ENCODE peak calls at places on chromosomes 3 and 15, in ten cellular contexts. F is fibroblast of the aortic adventitia, U is tibial nerve, E is psoas muscle, Q is HFFc6, O is GM20000, G is spleen, I is Calu3, S is BE2C, D is nephron progenitor cell. C is an unnamed sample.

GRCh38 chr3:31481697-31482096 is 51.0 kb upstream of the STT3B start:
- DNase-seq in Q (no peak), I (no peak), G (no peak), F (no peak), O (no peak), E (no peak), U (no peak), D (no peak), S (no peak), C (no peak)

GRCh38 chr3:171846594-171846993 is 3.4 kb downstream of the TMEM212 start:
- DNase-seq in D (no peak), E (no peak), Q (peak; percentile 24), I (no peak), O (peak; percentile 73), F (peak; percentile 37), U (no peak), G (no peak), S (no peak), C (no peak)

GRCh38 chr3:155944081-155944480 is 73.6 kb downstream of the GMPS start:
- DNase-seq in E (no peak), G (no peak), Q (no peak), D (no peak), S (no peak), I (no peak), U (no peak), O (no peak), F (no peak), C (no peak)

GRCh38 chr15:101133751-101134261 is 118.0 kb downstream of the CHSY1 start:
- DNase-seq in I (no peak), E (no peak), O (no peak), D (no peak), Q (no peak), F (no peak), S (peak; percentile 46), U (no peak), G (peak; percentile 78), C (no peak)

GRCh38 chr3:31909455-31909854 is 71.6 kb downstream of the OSBPL10 start:
- DNase-seq in U (no peak), E (no peak), D (no peak), I (no peak), O (no peak), G (no peak), Q (no peak), S (no peak), F (no peak), C (no peak)

GRCh38 chr3:61638721-61639120 is 77.3 kb downstream of the PTPRG start:
- DNase-seq in S (no peak), D (no peak), U (no peak), Q (peak; percentile 64), I (no peak), O (no peak), G (no peak), E (no peak), F (peak; percentile 29), C (no peak)

GRCh38 chr3:127822166-127822835 is at the start of gene MGLL:
- DNase-seq in F (peak; percentile 45), E (peak; percentile 55), D (peak; percentile 55), Q (peak; percentile 35), O (peak; percentile 59), G (peak; percentile 82), S (peak; percentile 42), I (peak; percentile 53), U (no peak), C (peak; percentile 21)

GRCh38 chr3:140942221-140943104 is 827 bp downstream of the SLC25A36 start:
- DNase-seq in F (peak; percentile 55), S (peak; percentile 72), Q (peak; percentile 16), G (peak; percentile 91), E (peak; percentile 60), I (peak; percentile 79), U (peak; percentile 17), O (peak; percentile 69), D (peak; percentile 78), C (peak; percentile 61)

GRCh38 chr3:134368751-134369105 is 5.5 kb downstream of the AMOTL2 start:
- DNase-seq in G (peak; percentile 21), S (no peak), I (no peak), D (no peak), O (no peak), U (no peak), E (no peak), F (no peak), Q (no peak), C (no peak)

GRCh38 chr3:133706033-133706432 is 40.2 kb upstream of the TF start:
- DNase-seq in E (no peak), O (no peak), I (no peak), S (no peak), Q (no peak), U (no peak), G (no peak), F (no peak), D (no peak), C (no peak)

GRCh38 chr3:43388909-43389308 is 102.6 kb downstream of the SNRK start:
- DNase-seq in S (no peak), Q (no peak), O (no peak), D (no peak), F (peak; percentile 20), U (no peak), G (no peak), I (no peak), E (no peak), C (no peak)

GRCh38 chr3:125587039-125587664 is 8.1 kb downstream of the OSBPL11 start:
- DNase-seq in F (peak; percentile 21), I (no peak), S (no peak), Q (no peak), U (no peak), O (no peak), E (no peak), G (no peak), D (no peak), C (no peak)

GRCh38 chr15:80587007-80587406 is 108.1 kb upstream of the ABHD17C start:
- DNase-seq in I (no peak), Q (no peak), S (no peak), G (no peak), E (no peak), O (no peak), U (no peak), D (no peak), F (no peak), C (no peak)

GRCh38 chr3:175951047-175951694 is 1092.0 kb downstream of the NAALADL2 start:
- DNase-seq in U (no peak), F (peak; percentile 28), S (no peak), D (no peak), I (no peak), O (no peak), G (no peak), Q (peak; percentile 57), E (no peak), C (no peak)

GRCh38 chr3:156017636-156018035 is 102.7 kb upstream of the KCNAB1 start:
- DNase-seq in U (no peak), E (no peak), Q (no peak), F (no peak), O (no peak), I (no peak), S (no peak), D (no peak), G (no peak), C (no peak)

GRCh38 chr15:67177750-67178149 is 76.7 kb downstream of the AAGAB start:
- DNase-seq in I (no peak), D (no peak), E (no peak), G (no peak), O (no peak), Q (peak; percentile 19), F (peak; percentile 46), U (no peak), S (no peak), C (no peak)

DNA sequence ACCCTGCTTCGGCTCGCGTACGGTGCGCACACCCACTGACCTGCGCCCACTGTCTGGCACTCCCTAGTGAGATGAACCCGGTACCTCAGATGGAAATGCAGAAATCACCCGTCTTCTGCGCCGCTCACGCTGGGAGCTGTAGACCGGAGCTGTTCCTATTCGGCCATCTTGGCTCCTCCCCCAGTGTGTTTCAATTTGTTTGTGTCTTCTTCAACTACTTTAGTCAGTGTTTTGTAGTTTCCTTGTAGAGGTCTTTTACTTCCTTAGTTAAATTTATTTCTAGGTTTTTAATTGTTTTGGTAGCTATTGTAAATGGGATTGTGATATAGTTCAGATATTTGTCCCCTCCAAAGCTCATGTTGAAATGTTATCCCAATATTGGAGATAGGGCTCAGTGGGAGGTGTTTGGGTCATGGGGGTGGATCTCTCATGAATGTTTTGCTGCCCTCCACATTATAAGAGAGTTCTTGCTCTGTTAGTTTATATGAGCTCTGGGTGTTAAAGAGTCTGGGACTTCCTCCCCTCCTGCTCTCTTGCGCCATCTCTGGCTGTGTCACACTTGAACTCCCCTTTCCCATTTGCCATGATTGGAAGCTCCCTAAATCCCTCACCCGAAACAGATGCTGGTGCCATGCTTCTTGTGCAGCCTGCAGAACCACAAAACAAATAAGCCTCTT is 304.4 kb downstream of the DOCK3 start:
- DNase-seq in S (no peak), G (no peak), I (no peak), Q (no peak), E (no peak), U (no peak), O (no peak), D (no peak), F (no peak), C (no peak)
- TF ChIP-seq CTCF in S (peak; percentile 27), G (no peak), I (no peak), Q (no peak), E (no peak), U (no peak), O (no peak), D (no peak), F (no peak), C (peak; percentile 29)

GRCh38 chr3:190338717-190339116 is 16.5 kb upstream of the CLDN1 start:
- DNase-seq in Q (peak; percentile 51), G (no peak), S (no peak), U (no peak), F (peak; percentile 31), E (no peak), D (no peak), O (no peak), I (peak; percentile 59), C (no peak)
- TF ChIP-seq CTCF in Q (no peak), G (no peak), S (no peak), U (no peak), F (no peak), E (no peak), D (no peak), O (no peak), I (no peak), C (no peak)

GRCh38 chr3:207973-208372 is 11.4 kb downstream of the CHL1 start:
- DNase-seq in D (no peak), U (no peak), F (no peak), O (no peak), G (no peak), E (no peak), S (no peak), Q (no peak), I (no peak), C (no peak)
- TF ChIP-seq CTCF in D (no peak), U (no peak), F (no peak), O (peak; percentile 22), G (no peak), E (no peak), S (no peak), Q (no peak), I (no peak), C (no peak)

GRCh38 chr3:39260957-39261356 is 18.9 kb downstream of the CX3CR1 start:
- DNase-seq in U (peak; percentile 91), Q (peak; percentile 87), F (peak; percentile 84), O (peak; percentile 41), D (no peak), S (peak; percentile 8), G (peak; percentile 92), I (peak; percentile 78), E (peak; percentile 85), C (no peak)
- TF ChIP-seq CTCF in U (peak; percentile 15), Q (peak; percentile 69), F (peak; percentile 41), O (no peak), D (no peak), S (peak; percentile 19), G (peak; percentile 35), I (no peak), E (peak; percentile 65), C (peak; percentile 43)

C was measured in neural crest cell.